ENCODE peak calls at places on chromosomes 5 and 9, in nine cellular contexts. O is H54; M is effector memory CD8-positive, alpha-beta T cell; S is COR-L47; H is KG1; G is cardiac fibroblast; W is pons; Z is amniotic stem cell; E is germinal center. J is an unnamed sample.

GRCh38 chr5:181246276-181247050 is 2.8 kb upstream of the RACK1 start:
- DNase-seq in O (peak), M (no peak), S (no peak), H (no peak), G (peak), W (peak), Z (no peak), E (peak), J (peak)

GRCh38 chr9:73137286-73137899 is 14.3 kb upstream of the ANXA1 start:
- DNase-seq in O (no peak), M (no peak), S (no peak), H (no peak), G (no peak), W (no peak), Z (no peak), E (no peak), J (no peak)

GRCh38 chr5:43997647-43998251 is 391.5 kb downstream of the FGF10 start:
- DNase-seq in O (peak), M (no peak), S (no peak), H (no peak), G (peak), W (no peak), Z (no peak), E (no peak), J (peak)

GRCh38 chr5:96049398-96050272 is 88.0 kb upstream of the ELL2 start:
- DNase-seq in O (peak), M (no peak), S (no peak), H (no peak), G (peak), W (no peak), Z (peak), E (no peak), J (peak)

GRCh38 chr5:155254399-155254798 is 240.8 kb downstream of the KIF4B start:
- DNase-seq in O (no peak), M (no peak), S (no peak), H (no peak), G (no peak), W (no peak), Z (no peak), E (no peak), J (no peak)

GRCh38 chr9:121268598-121269029 is 652 bp downstream of the GSN start:
- DNase-seq in O (no peak), M (no peak), S (no peak), H (no peak), G (no peak), W (peak), Z (no peak), E (peak), J (no peak)

GRCh38 chr9:79768199-79768598 is 196.4 kb downstream of the TLE4 start:
- DNase-seq in O (no peak), M (no peak), S (no peak), H (no peak), G (peak), W (no peak), Z (no peak), E (no peak), J (no peak)

GRCh38 chr5:93096561-93096960 is 484.5 kb downstream of the NR2F1-AS1 start:
- DNase-seq in O (no peak), M (no peak), S (no peak), H (no peak), G (no peak), W (no peak), Z (no peak), E (no peak), J (no peak)

GRCh38 chr5:178489281-178489976 is 100.8 kb downstream of the COL23A1 start:
- DNase-seq in O (no peak), M (no peak), S (no peak), H (no peak), G (no peak), W (no peak), Z (no peak), E (no peak), J (no peak)

GRCh38 chr5:83256091-83256775 is 178.9 kb downstream of the XRCC4 start:
- DNase-seq in O (no peak), M (no peak), S (no peak), H (no peak), G (peak), W (no peak), Z (no peak), E (no peak), J (no peak)

GRCh38 chr9:87267701-87268100 is 230.0 kb upstream of the DAPK1 start:
- DNase-seq in O (no peak), M (no peak), S (no peak), H (no peak), G (peak), W (no peak), Z (no peak), E (no peak), J (no peak)

GRCh38 chr5:179803651-179804598 is 2.7 kb downstream of the MGAT4B start:
- DNase-seq in O (peak), M (no peak), S (peak), H (no peak), G (peak), W (no peak), Z (no peak), E (no peak), J (no peak)

GRCh38 chr5:133026664-133027153 is 360 bp upstream of the ZCCHC10 start:
- DNase-seq in O (no peak), M (no peak), S (no peak), H (no peak), G (no peak), W (peak), Z (no peak), E (no peak), J (no peak)

GRCh38 chr5:51472472-51472871 is 89.2 kb downstream of the ISL1 start:
- DNase-seq in O (no peak), M (no peak), S (no peak), H (no peak), G (no peak), W (no peak), Z (no peak), E (no peak), J (no peak)

GRCh38 chr5:16727937-16728336 is 111.1 kb upstream of the RETREG1 start:
- DNase-seq in O (no peak), M (no peak), S (peak), H (no peak), G (peak), W (peak), Z (no peak), E (no peak), J (no peak)

GRCh38 chr5:119340597-119341218 is 15.1 kb upstream of the TNFAIP8 start:
- DNase-seq in O (no peak), M (peak), S (no peak), H (no peak), G (no peak), W (no peak), Z (no peak), E (peak), J (no peak)

GRCh38 chr5:61357745-61358144 is 25.7 kb downstream of the ZSWIM6 start:
- DNase-seq in O (no peak), M (no peak), S (no peak), H (no peak), G (no peak), W (no peak), Z (no peak), E (no peak), J (no peak)

GRCh38 chr5:156402387-156402921 is 75.5 kb downstream of the SGCD start:
- DNase-seq in O (no peak), M (peak), S (no peak), H (no peak), G (no peak), W (no peak), Z (no peak), E (peak), J (no peak)

GRCh38 chr5:149455889-149456409 is 76.9 kb upstream of the IL17B start:
- DNase-seq in O (peak), M (no peak), S (no peak), H (no peak), G (peak), W (no peak), Z (no peak), E (no peak), J (no peak)

GRCh38 chr5:17365756-17366155 is 132.3 kb upstream of the TAF11L2 start:
- DNase-seq in O (no peak), M (no peak), S (peak), H (no peak), G (no peak), W (no peak), Z (no peak), E (no peak), J (no peak)

GRCh38 chr5:59479084-59479483 is 414.4 kb downstream of the PDE4D start:
- DNase-seq in O (no peak), M (no peak), S (no peak), H (no peak), G (no peak), W (no peak), Z (no peak), E (no peak), J (no peak)

GRCh38 chr5:6780802-6781391 is 67.7 kb downstream of the TENT4A start:
- DNase-seq in O (peak), M (peak), S (peak), H (no peak), G (no peak), W (no peak), Z (no peak), E (peak), J (no peak)

GRCh38 chr9:137348781-137349470 is 46.9 kb upstream of the NRARP start:
- DNase-seq in O (no peak), M (no peak), S (no peak), H (no peak), G (no peak), W (no peak), Z (no peak), E (no peak), J (no peak)

GRCh38 chr9:83503881-83504280 is 34.3 kb downstream of the FRMD3 start:
- DNase-seq in O (no peak), M (no peak), S (no peak), H (no peak), G (no peak), W (no peak), Z (no peak), E (no peak), J (no peak)

GRCh38 chr9:95506438-95506691 is 10.4 kb downstream of the PTCH1 start:
- DNase-seq in O (peak), M (no peak), S (no peak), H (no peak), G (peak), W (no peak), Z (peak), E (peak), J (no peak)

GRCh38 chr5:54792611-54793404 is 192.6 kb downstream of the ESM1 start:
- DNase-seq in O (no peak), M (no peak), S (no peak), H (no peak), G (peak), W (no peak), Z (no peak), E (no peak), J (no peak)

GRCh38 chr5:147188200-147189108 is 46.4 kb upstream of the STK32A start:
- DNase-seq in O (peak), M (peak), S (peak), H (peak), G (peak), W (peak), Z (peak), E (peak), J (no peak)

GRCh38 chr5:175868996-175869638 is 2.3 kb upstream of the CPLX2 start:
- DNase-seq in O (no peak), M (no peak), S (no peak), H (no peak), G (no peak), W (no peak), Z (no peak), E (no peak), J (no peak)

GRCh38 chr9:127092041-127092608 is 30.3 kb downstream of the ANGPTL2 start:
- DNase-seq in O (no peak), M (no peak), S (no peak), H (no peak), G (no peak), W (no peak), Z (no peak), E (no peak), J (no peak)

GRCh38 chr5:55821731-55822512 is 29.2 kb upstream of the IL31RA start:
- DNase-seq in O (no peak), M (no peak), S (no peak), H (no peak), G (peak), W (no peak), Z (no peak), E (peak), J (no peak)